ENCODE peak calls at places on chromosomes 1 and 21, in ten cellular contexts. P is kidney, E is colonic mucosa, F is GM06990, T is dorsolateral prefrontal cortex, R is neuronal stem cell, W is ovary, X is fibroblast of mammary gland, K is IMR-90, L is astrocyte of the cerebellum. B is an unnamed sample.

GRCh38 chr1:100538935-100539835 is 1.2 kb downstream of the GPR88 start:
- DNase-seq in P (peak), E (no peak), F (peak), T (no peak), R (peak), W (peak), X (no peak), K (peak), L (no peak), B (peak)

GRCh38 chr1:117967900-117968299 is 38.4 kb downstream of the WDR3 start:
- DNase-seq in P (no peak), E (no peak), F (no peak), T (no peak), R (no peak), W (no peak), X (peak), K (peak), L (peak), B (no peak)

GRCh38 chr1:161182214-161182613 is 4.9 kb upstream of the B4GALT3 start:
- DNase-seq in P (no peak), E (no peak), F (peak), T (no peak), R (no peak), W (no peak), X (peak), K (peak), L (no peak), B (no peak)

GRCh38 chr1:100414693-100415092 is 62.4 kb downstream of the CDC14A start:
- DNase-seq in P (no peak), E (no peak), F (no peak), T (no peak), R (no peak), W (no peak), X (peak), K (no peak), L (no peak), B (no peak)

GRCh38 chr1:106620521-106620954 is 435.9 kb upstream of the PRMT6 start:
- DNase-seq in P (peak), E (no peak), F (no peak), T (peak), R (no peak), W (no peak), X (peak), K (no peak), L (peak), B (no peak)

GRCh38 chr1:109312978-109313775 is 6.4 kb upstream of the MYBPHL start:
- DNase-seq in P (no peak), E (no peak), F (no peak), T (peak), R (no peak), W (no peak), X (peak), K (no peak), L (no peak), B (no peak)

GRCh38 chr1:2391034-2391384 is 345 bp downstream of the MORN1 start:
- DNase-seq in P (peak), E (peak), F (no peak), T (no peak), R (no peak), W (peak), X (peak), K (no peak), L (no peak), B (peak)

GRCh38 chr1:186503210-186503609 is 42.3 kb upstream of the PDC start:
- DNase-seq in P (no peak), E (no peak), F (no peak), T (no peak), R (no peak), W (no peak), X (peak), K (peak), L (no peak), B (no peak)

GRCh38 chr1:180179162-180179957 is 24.7 kb downstream of the QSOX1 start:
- DNase-seq in P (peak), E (no peak), F (no peak), T (no peak), R (no peak), W (no peak), X (no peak), K (no peak), L (no peak), B (no peak)

GRCh38 chr21:41411449-41412089 is 14.5 kb upstream of the MX1 start:
- DNase-seq in P (no peak), E (peak), F (no peak), T (no peak), R (no peak), W (no peak), X (peak), K (no peak), L (no peak), B (no peak)

GRCh38 chr21:14962217-14962616 is 102.6 kb downstream of the NRIP1 start:
- DNase-seq in P (no peak), E (no peak), F (no peak), T (no peak), R (no peak), W (no peak), X (no peak), K (no peak), L (no peak), B (no peak)

GRCh38 chr21:38269567-38269917 is 12.8 kb downstream of the KCNJ15 start:
- DNase-seq in P (no peak), E (no peak), F (peak), T (no peak), R (no peak), W (no peak), X (peak), K (no peak), L (no peak), B (no peak)

GRCh38 chr21:37982496-37983318 is 66.5 kb upstream of the KCNJ6 start:
- DNase-seq in P (no peak), E (no peak), F (no peak), T (no peak), R (no peak), W (no peak), X (no peak), K (no peak), L (no peak), B (no peak)

GRCh38 chr1:234326493-234327366 is 46.5 kb upstream of the COA6 start:
- DNase-seq in P (no peak), E (peak), F (peak), T (no peak), R (peak), W (no peak), X (peak), K (peak), L (peak), B (peak)

GRCh38 chr1:194033646-194034045 is 847.2 kb upstream of the B3GALT2 start:
- DNase-seq in P (no peak), E (no peak), F (no peak), T (no peak), R (no peak), W (no peak), X (no peak), K (no peak), L (no peak), B (no peak)

GRCh38 chr1:59298178-59298583 is 1.3 kb downstream of the FGGY start:
- DNase-seq in P (peak), E (no peak), F (no peak), T (no peak), R (no peak), W (peak), X (peak), K (no peak), L (no peak), B (no peak)

GRCh38 chr1:6123816-6124215 is 56.3 kb downstream of the CHD5 start:
- DNase-seq in P (peak), E (no peak), F (no peak), T (no peak), R (no peak), W (no peak), X (no peak), K (no peak), L (no peak), B (no peak)

GRCh38 chr1:11704691-11705475 is 13.4 kb downstream of the DRAXIN start:
- DNase-seq in P (no peak), E (no peak), F (no peak), T (no peak), R (no peak), W (no peak), X (no peak), K (no peak), L (no peak), B (peak)

GRCh38 chr1:239025223-239025622 is 361.1 kb upstream of the CHRM3 start:
- DNase-seq in P (no peak), E (no peak), F (no peak), T (no peak), R (no peak), W (no peak), X (no peak), K (no peak), L (no peak), B (no peak)

GRCh38 chr21:20040768-20041167 is 957.4 kb upstream of the NCAM2 start:
- DNase-seq in P (no peak), E (no peak), F (no peak), T (no peak), R (no peak), W (no peak), X (no peak), K (no peak), L (no peak), B (no peak)

GRCh38 chr21:29849735-29850176 is 90.0 kb downstream of the GRIK1 start:
- DNase-seq in P (no peak), E (peak), F (peak), T (no peak), R (peak), W (peak), X (peak), K (peak), L (peak), B (peak)

GRCh38 chr1:233714631-233715217 is 100.8 kb downstream of the KCNK1 start:
- DNase-seq in P (no peak), E (no peak), F (no peak), T (no peak), R (no peak), W (no peak), X (no peak), K (no peak), L (no peak), B (no peak)

GRCh38 chr21:17646790-17647189 is 34.1 kb upstream of the BTG3 start:
- DNase-seq in P (no peak), E (no peak), F (no peak), T (no peak), R (no peak), W (no peak), X (no peak), K (no peak), L (no peak), B (no peak)

GRCh38 chr1:181423301-181423918 is 59.9 kb upstream of the CACNA1E start:
- DNase-seq in P (no peak), E (peak), F (no peak), T (peak), R (peak), W (no peak), X (peak), K (peak), L (peak), B (peak)

GRCh38 chr1:66533804-66534745 is at the start of gene SGIP1:
- DNase-seq in P (peak), E (peak), F (no peak), T (peak), R (peak), W (peak), X (peak), K (peak), L (no peak), B (peak)

GRCh38 chr1:220880367-220880680 is 1.1 kb downstream of the HLX start:
- DNase-seq in P (no peak), E (no peak), F (no peak), T (no peak), R (no peak), W (no peak), X (no peak), K (no peak), L (no peak), B (no peak)

GRCh38 chr1:160179336-160179735 is 11.0 kb upstream of the CASQ1 start:
- DNase-seq in P (no peak), E (no peak), F (no peak), T (no peak), R (no peak), W (no peak), X (no peak), K (no peak), L (no peak), B (no peak)

GRCh38 chr1:179310721-179311120 is 17.1 kb downstream of the SOAT1 start:
- DNase-seq in P (no peak), E (no peak), F (no peak), T (no peak), R (no peak), W (no peak), X (peak), K (peak), L (peak), B (no peak)

GRCh38 chr1:41672173-41672572 is 187.7 kb upstream of the EDN2 start:
- DNase-seq in P (peak), E (no peak), F (no peak), T (no peak), R (no peak), W (no peak), X (peak), K (peak), L (peak), B (no peak)

GRCh38 chr1:186790101-186790500 is 38.6 kb upstream of the PLA2G4A start:
- DNase-seq in P (no peak), E (no peak), F (no peak), T (no peak), R (no peak), W (no peak), X (no peak), K (peak), L (no peak), B (no peak)

GRCh38 chr1:64097859-64098258 is 105.6 kb upstream of the UBE2U start:
- DNase-seq in P (no peak), E (no peak), F (no peak), T (no peak), R (no peak), W (no peak), X (no peak), K (no peak), L (no peak), B (no peak)

GRCh38 chr1:113453771-113454083 is 63.4 kb downstream of the MAGI3 start:
- DNase-seq in P (no peak), E (no peak), F (no peak), T (no peak), R (no peak), W (no peak), X (no peak), K (peak), L (no peak), B (no peak)

GRCh38 chr1:171833091-171833822 is 8.0 kb upstream of the DNM3 start:
- DNase-seq in P (no peak), E (no peak), F (no peak), T (no peak), R (no peak), W (no peak), X (peak), K (peak), L (no peak), B (no peak)

GRCh38 chr1:191016765-191017164 is 539.1 kb upstream of the BRINP3 start:
- DNase-seq in P (no peak), E (no peak), F (no peak), T (no peak), R (no peak), W (no peak), X (no peak), K (no peak), L (no peak), B (no peak)

GRCh38 chr1:210755991-210756669 is 377.8 kb downstream of the KCNH1 start:
- DNase-seq in P (no peak), E (no peak), F (no peak), T (no peak), R (no peak), W (no peak), X (no peak), K (no peak), L (no peak), B (no peak)

GRCh38 chr1:182861994-182862393 is 22.8 kb downstream of the DHX9 start:
- DNase-seq in P (no peak), E (no peak), F (no peak), T (no peak), R (no peak), W (no peak), X (peak), K (peak), L (no peak), B (no peak)

GRCh38 chr1:182863940-182864339 is 24.8 kb downstream of the DHX9 start:
- DNase-seq in P (no peak), E (no peak), F (no peak), T (no peak), R (no peak), W (no peak), X (no peak), K (no peak), L (no peak), B (no peak)

GRCh38 chr1:182855886-182856285 is 16.7 kb downstream of the DHX9 start:
- DNase-seq in P (no peak), E (no peak), F (no peak), T (no peak), R (no peak), W (no peak), X (no peak), K (no peak), L (no peak), B (no peak)

GRCh38 chr1:182857212-182857611 is 18.1 kb downstream of the DHX9 start:
- DNase-seq in P (no peak), E (no peak), F (no peak), T (no peak), R (no peak), W (no peak), X (no peak), K (no peak), L (no peak), B (no peak)

DNA sequence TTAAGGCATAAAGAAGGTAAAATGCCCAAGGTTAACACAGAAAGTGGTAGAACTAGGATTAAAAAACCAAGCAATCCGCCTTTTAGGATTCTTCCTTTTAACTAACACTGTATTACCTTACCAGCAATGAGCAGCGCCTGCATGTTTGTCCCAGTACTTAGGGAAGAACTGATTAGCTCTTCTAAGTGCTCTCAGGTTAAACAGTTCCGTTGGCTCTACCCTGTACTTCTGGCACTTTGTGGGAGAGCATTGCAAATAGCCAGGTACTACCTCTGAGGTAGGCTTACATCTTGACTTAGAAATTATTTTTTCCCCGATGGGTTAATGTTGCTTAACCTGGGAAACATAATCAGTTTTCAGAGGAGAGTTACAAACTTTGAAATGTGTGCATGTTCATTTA is 21.5 kb downstream of the DHX9 start:
- DNase-seq in P (no peak), E (no peak), F (no peak), T (no peak), R (no peak), W (no peak), X (no peak), K (no peak), L (no peak), B (no peak)
- H3K4me3 ChIP-seq in P (no peak), E (no peak), F (no peak), T (no peak), R (no peak), W (no peak), X (no peak), K (no peak), L (no peak), B (no peak)

GRCh38 chr1:200037501-200037900 is 10.0 kb downstream of the NR5A2 start:
- DNase-seq in P (no peak), E (no peak), F (no peak), T (no peak), R (no peak), W (no peak), X (no peak), K (no peak), L (no peak), B (no peak)

GRCh38 chr1:200038987-200039848 is 11.7 kb downstream of the NR5A2 start:
- DNase-seq in P (peak), E (peak), F (peak), T (no peak), R (peak), W (no peak), X (peak), K (no peak), L (no peak), B (peak)

GRCh38 chr1:200039849-200040479 is 12.5 kb downstream of the NR5A2 start:
- DNase-seq in P (no peak), E (peak), F (no peak), T (no peak), R (peak), W (no peak), X (no peak), K (no peak), L (no peak), B (peak)

GRCh38 chr1:200037904-200038644 is 10.6 kb downstream of the NR5A2 start:
- DNase-seq in P (no peak), E (no peak), F (no peak), T (no peak), R (peak), W (no peak), X (no peak), K (no peak), L (no peak), B (peak)

DNA sequence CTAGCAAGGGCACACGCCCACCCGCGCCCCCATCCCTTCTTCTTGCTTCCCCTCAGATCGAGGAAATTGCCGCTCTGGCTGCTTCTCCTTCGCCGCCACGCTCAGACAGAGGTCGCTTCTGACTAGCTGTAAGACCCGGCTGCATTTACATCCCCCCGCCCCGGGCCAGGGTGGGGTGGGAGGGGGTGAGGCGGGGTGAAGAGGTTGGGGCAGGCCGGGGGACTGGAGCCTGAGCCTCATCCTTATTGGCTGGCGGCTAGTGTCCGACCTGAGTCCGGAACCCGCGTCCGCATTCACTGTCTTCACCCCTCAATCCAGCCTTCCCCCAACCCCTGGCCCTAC is 11.1 kb downstream of the NR5A2 start:
- DNase-seq in P (no peak), E (peak), F (no peak), T (no peak), R (peak), W (no peak), X (no peak), K (no peak), L (no peak), B (peak)
- H3K4me3 ChIP-seq in P (peak), E (peak), F (no peak), T (no peak), R (peak), W (peak), X (no peak), K (peak), L (peak), B (peak)

GRCh38 chr1:99218572-99218971 is 45.7 kb upstream of the PLPPR4 start:
- DNase-seq in P (no peak), E (no peak), F (no peak), T (no peak), R (no peak), W (no peak), X (no peak), K (no peak), L (no peak), B (no peak)
- H3K4me3 ChIP-seq in P (no peak), E (no peak), F (no peak), T (no peak), R (no peak), W (no peak), X (no peak), K (no peak), L (no peak), B (no peak)

DNA sequence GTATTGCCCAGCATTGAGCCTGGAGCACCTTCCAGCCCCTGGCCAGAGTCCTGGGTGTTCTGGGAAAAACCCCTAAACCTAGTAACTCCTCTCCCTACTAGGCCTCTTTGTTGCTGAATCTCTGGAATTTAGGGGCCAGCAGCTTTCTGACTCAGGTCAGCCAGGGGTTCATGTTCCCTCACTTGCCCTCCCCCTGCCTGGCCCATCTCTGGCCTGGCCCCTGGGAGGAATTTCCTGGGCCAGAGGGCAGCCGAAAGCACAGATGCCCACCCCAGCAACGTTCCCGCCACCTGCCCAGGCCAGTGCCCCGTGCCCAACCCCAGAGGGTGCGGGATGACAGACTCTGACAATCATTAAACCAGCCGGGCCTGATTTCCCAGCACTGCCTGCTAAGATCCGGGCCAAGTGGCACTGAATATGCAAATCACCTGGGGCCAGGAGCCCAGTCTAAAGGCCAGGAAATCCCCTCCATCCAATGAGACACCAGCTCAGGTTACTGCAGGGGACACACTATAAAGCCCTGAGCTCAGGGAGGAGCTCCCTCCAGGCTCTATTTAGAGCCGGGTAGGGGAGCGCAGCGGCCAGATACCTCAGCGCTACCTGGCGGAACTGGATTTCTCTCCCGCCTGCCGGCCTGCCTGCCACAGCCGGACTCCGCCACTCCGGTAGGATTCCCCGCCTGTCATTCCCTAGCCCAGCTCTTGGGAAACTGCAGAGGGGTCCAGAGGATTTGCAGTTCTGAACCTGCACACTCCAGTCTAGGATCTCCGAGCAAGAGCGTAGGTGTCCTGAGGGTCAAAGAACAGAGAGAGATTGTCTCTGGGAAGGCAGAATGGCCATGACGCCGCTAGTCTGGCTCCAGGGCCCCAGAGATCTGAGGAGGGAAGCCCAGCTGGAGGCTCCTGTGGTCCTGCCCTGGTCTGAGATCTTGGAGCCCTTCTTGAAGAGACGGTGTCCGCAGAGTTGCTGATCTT is at the start of gene ELF3:
- DNase-seq in P (peak), E (peak), F (peak), T (no peak), R (peak), W (peak), X (no peak), K (no peak), L (no peak), B (peak)
- H3K4me3 ChIP-seq in P (peak), E (peak), F (peak), T (no peak), R (no peak), W (peak), X (no peak), K (no peak), L (no peak), B (peak)

B was measured in H7.